ENCODE peak calls at places on chromosomes 5 and 9, in five cellular contexts. M, V, A, C and Z are unnamed samples.

GRCh38 chr9:10396641-10397040 is 216.2 kb downstream of the PTPRD start:
- DNase-seq in M (no peak), V (no peak), A (no peak), C (no peak), Z (no peak)

GRCh38 chr5:116454417-116454927 is 120.2 kb downstream of the SEMA6A start:
- DNase-seq in M (no peak), V (peak; percentile 82), A (no peak), C (no peak), Z (peak; percentile 25)

GRCh38 chr9:32398207-32398606 is 13.8 kb downstream of the ACO1 start:
- DNase-seq in M (no peak), V (no peak), A (no peak), C (no peak), Z (no peak)

GRCh38 chr5:98663521-98663920 is 109.9 kb upstream of the RGMB start:
- DNase-seq in M (no peak), V (no peak), A (no peak), C (no peak), Z (no peak)

GRCh38 chr5:109852371-109853160 is 162.8 kb downstream of the MAN2A1 start:
- DNase-seq in M (no peak), V (no peak), A (no peak), C (no peak), Z (no peak)

GRCh38 chr5:172696171-172696849 is 55.2 kb downstream of the NEURL1B start:
- DNase-seq in M (peak; percentile 93), V (no peak), A (no peak), C (no peak), Z (peak; percentile 84)

GRCh38 chr9:131707677-131708612 is 31.9 kb downstream of the RAPGEF1 start:
- DNase-seq in M (peak; percentile 88), V (peak; percentile 51), A (peak; percentile 51), C (no peak), Z (peak; percentile 86)

GRCh38 chr5:127492854-127493738 is 24.3 kb upstream of the PRRC1 start:
- DNase-seq in M (no peak), V (peak; percentile 82), A (peak; percentile 39), C (no peak), Z (no peak)

GRCh38 chr5:116736671-116737070 is 162.0 kb upstream of the SEMA6A start:
- DNase-seq in M (no peak), V (no peak), A (no peak), C (no peak), Z (no peak)

GRCh38 chr5:100772011-100772410 is 131.1 kb downstream of the ST8SIA4 start:
- DNase-seq in M (no peak), V (no peak), A (no peak), C (no peak), Z (no peak)

GRCh38 chr9:15149450-15149849 is 157.6 kb downstream of the TTC39B start:
- DNase-seq in M (no peak), V (no peak), A (no peak), C (no peak), Z (no peak)

GRCh38 chr5:137073192-137073591 is 425.9 kb downstream of the SPOCK1 start:
- DNase-seq in M (no peak), V (no peak), A (no peak), C (no peak), Z (no peak)

GRCh38 chr5:52799358-52799982 is 11.8 kb downstream of the ITGA1 start:
- DNase-seq in M (peak; percentile 62), V (no peak), A (no peak), C (no peak), Z (peak; percentile 50)

GRCh38 chr5:137072376-137073174 is 426.6 kb downstream of the SPOCK1 start:
- DNase-seq in M (no peak), V (no peak), A (no peak), C (no peak), Z (no peak)

GRCh38 chr5:14179446-14179845 is 36.3 kb downstream of the TRIO start:
- DNase-seq in M (no peak), V (no peak), A (no peak), C (no peak), Z (no peak)

GRCh38 chr9:83432104-83432627 is 106.0 kb downstream of the FRMD3 start:
- DNase-seq in M (peak; percentile 88), V (no peak), A (peak; percentile 40), C (no peak), Z (peak; percentile 88)

GRCh38 chr9:122225323-122226141 is 3.2 kb downstream of the LHX6 start:
- DNase-seq in M (no peak), V (no peak), A (no peak), C (no peak), Z (no peak)

GRCh38 chr5:14226554-14226953 is 83.4 kb downstream of the TRIO start:
- DNase-seq in M (no peak), V (no peak), A (no peak), C (no peak), Z (no peak)